ENCODE peak calls at places on chromosomes 5 and 9, in four cellular contexts. W is HepG2, H is A549, Z is GM12878. I is an unnamed sample.

GRCh38 chr5:137837741-137838389 is 29.8 kb upstream of the MYOT start:
- DNase-seq in W (no peak), H (no peak), Z (no peak), I (no peak)

GRCh38 chr5:77630246-77631165 is 8.0 kb downstream of the OTP start:
- DNase-seq in W (peak; percentile 33), H (peak; percentile 83), Z (no peak), I (no peak)

GRCh38 chr9:90029996-90030395 is 425.2 kb downstream of the GADD45G start:
- DNase-seq in W (no peak), H (peak; percentile 10), Z (no peak), I (no peak)

GRCh38 chr5:157516016-157516415 is 56.0 kb downstream of the NIPAL4 start:
- DNase-seq in W (no peak), H (peak; percentile 30), Z (no peak), I (no peak)

GRCh38 chr5:100797863-100798262 is 105.2 kb downstream of the ST8SIA4 start:
- DNase-seq in W (no peak), H (peak; percentile 7), Z (no peak), I (no peak)

GRCh38 chr5:143200781-143201398 is 202.6 kb downstream of the NR3C1 start:
- DNase-seq in W (no peak), H (peak; percentile 41), Z (no peak), I (no peak)

GRCh38 chr9:132833451-132834130 is 44.5 kb downstream of the AK8 start:
- DNase-seq in W (no peak), H (no peak), Z (no peak), I (no peak)

GRCh38 chr5:11903121-11903613 is 1.1 kb downstream of the CTNND2 start:
- DNase-seq in W (no peak), H (no peak), Z (no peak), I (no peak)

GRCh38 chr5:42993516-42994284 is 46.4 kb downstream of the ANXA2R start:
- DNase-seq in W (no peak), H (peak; percentile 76), Z (no peak), I (peak; percentile 38)

GRCh38 chr9:3528466-3528865 is 2.7 kb upstream of the RFX3 start:
- DNase-seq in W (no peak), H (no peak), Z (peak; percentile 67), I (peak; percentile 38)

GRCh38 chr9:124632077-124632621 is 125.0 kb upstream of the NR5A1 start:
- DNase-seq in W (no peak), H (no peak), Z (no peak), I (no peak)

GRCh38 chr5:39116347-39116899 is 42.2 kb upstream of the RICTOR start:
- DNase-seq in W (no peak), H (no peak), Z (no peak), I (peak; percentile 58)

GRCh38 chr9:130635721-130636647 is 28.4 kb upstream of the PRDM12 start:
- DNase-seq in W (no peak), H (no peak), Z (no peak), I (no peak)

GRCh38 chr9:28177142-28177541 is 603.9 kb upstream of the C9orf72 start:
- DNase-seq in W (no peak), H (no peak), Z (no peak), I (no peak)

GRCh38 chr9:110178281-110178680 is 29.7 kb downstream of the C9orf152 start:
- DNase-seq in W (no peak), H (no peak), Z (no peak), I (no peak)

DNA sequence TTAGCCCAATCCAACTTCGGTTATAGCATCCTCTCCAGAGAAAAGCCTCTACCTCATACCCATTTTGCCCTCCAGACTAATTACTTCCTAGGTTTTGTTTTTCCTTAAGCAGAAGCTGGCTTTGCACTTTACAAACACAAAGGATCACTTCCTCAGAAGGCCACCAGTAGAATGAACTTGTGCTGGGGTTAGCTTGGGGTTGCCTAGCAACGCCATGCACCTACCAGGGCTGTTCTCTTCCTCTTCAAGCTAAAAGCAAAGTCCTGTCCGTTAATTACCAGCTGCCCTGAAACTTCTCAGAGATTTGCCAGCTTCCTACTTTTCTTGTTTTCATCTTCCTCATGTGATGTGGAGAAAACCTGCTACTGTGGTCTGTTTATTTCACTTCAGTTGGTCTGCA is 132.0 kb upstream of the WWC1 start:
- DNase-seq in W (no peak), H (peak; percentile 9), Z (no peak), I (no peak)
- TF ChIP-seq CHD4 in W (no peak), H (no peak), Z (no peak), I (no peak)

DNA sequence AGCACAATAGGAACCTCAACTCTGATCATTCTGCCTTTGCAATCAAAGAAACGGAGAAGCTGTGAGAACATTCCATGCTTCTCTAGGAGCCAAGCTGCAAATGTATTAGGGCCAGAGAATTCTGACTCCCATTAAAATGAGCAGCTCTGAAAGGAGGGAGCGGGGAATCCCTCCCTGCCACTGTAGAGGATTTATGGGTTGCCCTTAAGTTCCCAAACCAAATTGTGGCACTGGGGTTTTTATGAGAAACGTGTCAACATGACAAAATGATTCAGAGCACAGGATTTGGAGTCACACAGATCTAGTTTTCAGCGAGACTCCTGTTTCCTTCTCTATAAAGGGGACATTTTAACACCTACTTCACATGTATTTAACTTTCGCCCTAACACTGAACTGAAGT is 1.8 kb downstream of the IL6ST start:
- DNase-seq in W (no peak), H (no peak), Z (no peak), I (no peak)
- TF ChIP-seq CHD4 in W (no peak), H (no peak), Z (no peak), I (no peak)

GRCh38 chr5:107661038-107661649 is 9.6 kb downstream of the EFNA5 start:
- DNase-seq in W (no peak), H (no peak), Z (peak; percentile 60), I (no peak)
- TF ChIP-seq CHD4 in W (no peak), H (no peak), Z (no peak), I (no peak)

GRCh38 chr5:125551797-125552196 is 805.4 kb upstream of the ZNF608 start:
- DNase-seq in W (no peak), H (no peak), Z (no peak), I (no peak)

GRCh38 chr5:125552486-125552885 is 806.0 kb upstream of the ZNF608 start:
- DNase-seq in W (no peak), H (no peak), Z (no peak), I (no peak)

GRCh38 chr5:125549322-125549871 is 803.0 kb upstream of the ZNF608 start:
- DNase-seq in W (no peak), H (no peak), Z (no peak), I (no peak)

GRCh38 chr5:125550237-125550636 is 803.8 kb upstream of the ZNF608 start:
- DNase-seq in W (no peak), H (no peak), Z (no peak), I (no peak)

DNA sequence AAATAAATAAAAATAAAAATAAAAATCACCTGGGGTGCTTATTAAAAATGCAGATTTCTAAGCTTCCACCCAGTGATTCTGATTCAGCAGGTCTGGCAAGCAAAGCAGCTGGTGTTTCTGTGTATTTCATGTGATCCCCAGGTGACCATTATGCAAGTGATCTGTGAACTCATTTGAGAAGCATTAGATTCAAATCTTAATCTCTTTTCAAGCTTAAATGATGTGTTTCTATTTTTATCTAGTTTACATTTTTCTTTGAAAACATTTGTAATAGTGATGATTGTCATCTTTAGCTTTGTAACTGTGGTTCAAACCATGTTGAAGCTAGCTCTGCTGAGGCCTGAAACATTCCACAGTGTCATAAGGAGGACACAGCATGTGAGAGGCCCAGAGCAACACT is 804.8 kb upstream of the ZNF608 start:
- DNase-seq in W (no peak), H (no peak), Z (no peak), I (no peak)
- TF ChIP-seq CHD4 in W (no peak), H (no peak), Z (no peak), I (no peak)

DNA sequence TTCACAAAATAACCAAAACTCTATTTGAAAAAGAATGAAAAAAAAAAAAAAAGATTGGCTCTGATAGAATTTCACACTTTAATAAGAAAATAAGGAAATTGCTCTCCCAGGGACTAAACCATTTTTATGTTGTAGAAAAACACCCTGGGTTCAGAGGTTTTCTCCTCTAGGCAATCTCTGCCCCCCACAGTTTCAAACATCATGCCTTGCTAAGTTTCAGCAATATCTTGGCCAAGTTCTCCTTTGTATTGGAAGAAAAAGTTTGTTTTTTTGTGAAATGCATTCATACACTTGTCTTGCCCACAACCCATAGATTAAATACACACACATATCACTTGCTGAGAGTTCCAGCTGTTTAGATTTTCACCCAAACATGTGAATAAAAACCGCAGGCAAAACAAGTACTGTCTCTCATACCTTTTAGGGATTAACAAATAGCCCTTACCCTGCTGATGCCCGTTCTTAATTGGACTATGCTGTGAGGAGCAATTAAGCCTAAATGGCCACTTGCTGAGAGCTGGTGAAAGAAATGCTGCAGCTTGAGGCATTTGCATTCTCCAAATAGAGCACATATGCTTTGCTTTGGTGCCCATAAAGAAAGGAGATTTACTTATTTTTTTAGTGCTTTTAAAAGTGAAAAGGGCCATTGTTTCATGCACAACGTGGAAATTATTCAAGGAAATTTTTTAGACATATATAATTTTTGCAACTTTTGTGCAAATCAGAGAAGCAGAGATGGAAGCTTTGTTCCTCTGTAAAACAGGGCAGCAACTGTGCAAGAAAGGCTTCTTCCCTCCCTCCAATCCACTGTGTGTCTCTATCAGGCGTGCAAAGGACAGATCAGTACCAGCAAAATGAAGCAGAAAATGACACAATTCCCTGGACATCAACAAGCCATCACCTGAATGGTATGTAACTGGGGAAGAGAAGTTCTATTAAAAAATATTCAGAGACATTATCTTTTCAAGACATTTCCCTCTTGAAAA is 262.4 kb upstream of the KIF2A start:
- DNase-seq in W (no peak), H (no peak), Z (no peak), I (no peak)
- TF ChIP-seq CHD4 in W (no peak), H (no peak), Z (no peak), I (no peak)

GRCh38 chr9:85543196-85543595 is 198.6 kb downstream of the AGTPBP1 start:
- DNase-seq in W (no peak), H (no peak), Z (no peak), I (no peak)
- TF ChIP-seq CHD4 in W (no peak), H (no peak), Z (no peak), I (no peak)

GRCh38 chr9:135577256-135577655 is 15.7 kb downstream of the PAEP start:
- DNase-seq in W (no peak), H (no peak), Z (no peak), I (no peak)

GRCh38 chr9:135574943-135575342 is 13.4 kb downstream of the PAEP start:
- DNase-seq in W (no peak), H (no peak), Z (no peak), I (no peak)

GRCh38 chr9:135574331-135574730 is 12.8 kb downstream of the PAEP start:
- DNase-seq in W (no peak), H (no peak), Z (no peak), I (no peak)

GRCh38 chr9:135573124-135573523 is 11.6 kb downstream of the PAEP start:
- DNase-seq in W (no peak), H (no peak), Z (no peak), I (no peak)

DNA sequence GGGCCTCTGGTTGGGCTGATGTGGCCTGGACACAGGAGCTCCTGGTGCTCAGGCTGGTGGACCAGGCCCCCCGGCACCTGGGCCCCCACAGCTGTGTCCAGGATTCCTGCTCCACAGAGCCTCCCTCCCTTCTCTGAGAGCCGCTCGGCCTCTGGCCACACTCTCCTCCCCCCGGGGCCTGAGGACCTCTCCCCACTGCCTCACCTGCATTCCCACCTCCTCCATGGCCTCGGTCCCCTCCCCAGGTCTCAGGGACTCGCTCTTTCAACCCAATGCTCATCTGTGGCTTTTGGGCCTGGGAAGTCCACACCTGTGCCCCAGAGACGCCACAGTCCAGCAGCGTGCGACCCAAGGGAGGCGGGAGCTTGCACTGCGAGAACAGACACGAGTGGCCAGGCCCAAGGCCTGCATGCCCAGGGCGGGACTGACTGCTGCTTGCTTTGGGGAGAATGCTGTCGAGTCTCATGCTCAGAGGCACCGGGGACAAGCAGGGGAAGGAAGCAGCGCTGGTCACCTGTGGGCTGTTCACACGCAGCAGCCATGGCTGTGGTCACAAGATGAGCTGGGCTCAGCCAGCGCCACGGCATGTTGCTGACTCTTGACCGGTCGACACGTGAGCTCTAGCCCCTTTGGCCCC is 14.6 kb downstream of the PAEP start:
- DNase-seq in W (no peak), H (no peak), Z (no peak), I (no peak)
- TF ChIP-seq CHD4 in W (no peak), H (no peak), Z (no peak), I (no peak)